ENCODE peak calls at places on chromosome 2, in eight cellular contexts. Q is GM23338, L is tibial artery, U is RWPE2, S is A549, D is fibroblast of lung, C is esophagus muscularis mucosa, V is cardiac muscle cell. F is an unnamed sample.
A peak's percentile ranks its signal among the peaks of the same experiment; 100 is the strongest.

GRCh38 chr2:75224636-75225094 is 25.3 kb upstream of the TACR1 start:
- DNase-seq in Q (no peak), L (no peak), U (no peak), S (no peak), D (peak; percentile 8), C (no peak), V (no peak), F (no peak)

GRCh38 chr2:108266218-108266617 is 22.5 kb upstream of the SULT1C2 start:
- DNase-seq in Q (no peak), L (no peak), U (no peak), S (peak; percentile 35), D (no peak), C (no peak), V (no peak), F (no peak)

GRCh38 chr2:23208339-23208738 is 176.6 kb upstream of the KLHL29 start:
- DNase-seq in Q (no peak), L (no peak), U (no peak), S (no peak), D (no peak), C (no peak), V (no peak), F (no peak)

GRCh38 chr2:64934530-64934929 is 54.7 kb upstream of the SLC1A4 start:
- DNase-seq in Q (no peak), L (no peak), U (no peak), S (no peak), D (no peak), C (no peak), V (no peak), F (no peak)

GRCh38 chr2:127641133-127641532 is 4.8 kb upstream of the GPR17 start:
- DNase-seq in Q (no peak), L (no peak), U (no peak), S (no peak), D (no peak), C (no peak), V (no peak), F (no peak)

GRCh38 chr2:105641389-105641811 is 103.3 kb upstream of the NCK2 start:
- DNase-seq in Q (no peak), L (no peak), U (no peak), S (no peak), D (no peak), C (peak; percentile 87), V (peak; percentile 31), F (no peak)

GRCh38 chr2:110888401-110888800 is 156.0 kb downstream of the ACOXL start:
- DNase-seq in Q (no peak), L (no peak), U (no peak), S (no peak), D (no peak), C (peak; percentile 24), V (no peak), F (no peak)

GRCh38 chr2:165699931-165700330 is 94.1 kb downstream of the GALNT3 start:
- DNase-seq in Q (no peak), L (no peak), U (no peak), S (no peak), D (no peak), C (no peak), V (no peak), F (no peak)

GRCh38 chr2:187360286-187360685 is 87.8 kb downstream of the CALCRL start:
- DNase-seq in Q (no peak), L (no peak), U (no peak), S (no peak), D (no peak), C (no peak), V (no peak), F (no peak)

GRCh38 chr2:227188292-227188691 is 23.9 kb downstream of the COL4A3 start:
- DNase-seq in Q (no peak), L (no peak), U (no peak), S (peak; percentile 30), D (no peak), C (peak; percentile 34), V (peak; percentile 70), F (no peak)

GRCh38 chr2:242001853-242002252 is 132.3 kb downstream of the RTP5 start:
- DNase-seq in Q (no peak), L (no peak), U (no peak), S (no peak), D (no peak), C (no peak), V (no peak), F (no peak)

GRCh38 chr2:199869653-199870052 is 18.7 kb upstream of the FTCDNL1 start:
- DNase-seq in Q (peak; percentile 40), L (no peak), U (no peak), S (no peak), D (no peak), C (no peak), V (no peak), F (no peak)

GRCh38 chr2:128494640-128495321 is 176.1 kb upstream of the HS6ST1 start:
- DNase-seq in Q (no peak), L (no peak), U (no peak), S (no peak), D (peak; percentile 2), C (no peak), V (peak; percentile 93), F (no peak)

GRCh38 chr2:220434365-220434764 is 806.9 kb downstream of the SLC4A3 start:
- DNase-seq in Q (no peak), L (no peak), U (no peak), S (peak; percentile 27), D (peak; percentile 87), C (no peak), V (peak; percentile 54), F (no peak)

GRCh38 chr2:8564475-8564874 is 117.4 kb upstream of the ID2 start:
- DNase-seq in Q (no peak), L (no peak), U (peak; percentile 22), S (no peak), D (no peak), C (no peak), V (no peak), F (no peak)

GRCh38 chr2:166365803-166366420 is 9.8 kb downstream of the SCN9A start:
- DNase-seq in Q (no peak), L (no peak), U (no peak), S (peak; percentile 24), D (no peak), C (no peak), V (peak; percentile 41), F (no peak)

DNA sequence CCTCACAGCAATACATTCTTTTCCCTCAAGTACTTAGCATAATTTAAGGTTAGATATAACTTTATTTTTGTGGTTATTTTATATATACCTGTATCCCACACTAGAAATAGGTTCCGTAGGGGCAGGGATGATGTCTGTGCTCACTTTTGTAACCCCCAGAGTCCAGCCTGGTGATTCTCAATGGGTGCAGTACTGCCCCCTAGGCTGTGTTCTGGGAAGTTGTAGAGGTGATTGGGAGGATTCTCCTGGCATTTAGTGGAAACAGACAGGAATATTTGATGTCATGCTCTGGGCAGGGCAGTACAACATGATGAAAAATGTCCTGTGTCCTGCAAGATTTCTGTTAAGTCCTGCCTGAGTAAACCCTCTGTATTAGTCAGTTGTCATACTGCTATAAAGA is 333.3 kb downstream of the PLCL1 start:
- DNase-seq in Q (peak; percentile 74), L (no peak), U (no peak), S (no peak), D (no peak), C (no peak), V (no peak), F (no peak)
- TF ChIP-seq CTCF in Q (peak; percentile 76), L (no peak), U (no peak), S (no peak), D (no peak), C (no peak), V (peak; percentile 21), F (no peak)

GRCh38 chr2:232503792-232504323 is 16.2 kb upstream of the ECEL1 start:
- DNase-seq in Q (no peak), L (no peak), U (no peak), S (no peak), D (no peak), C (no peak), V (no peak), F (no peak)

GRCh38 chr2:232501331-232501771 is 13.7 kb upstream of the ECEL1 start:
- DNase-seq in Q (no peak), L (no peak), U (no peak), S (no peak), D (no peak), C (no peak), V (no peak), F (no peak)

GRCh38 chr2:232502901-232503791 is 15.5 kb upstream of the ECEL1 start:
- DNase-seq in Q (peak; percentile 65), L (no peak), U (no peak), S (peak; percentile 46), D (peak; percentile 15), C (no peak), V (peak; percentile 45), F (no peak)

GRCh38 chr2:232501794-232502499 is 14.3 kb upstream of the ECEL1 start:
- DNase-seq in Q (no peak), L (no peak), U (no peak), S (no peak), D (no peak), C (no peak), V (no peak), F (no peak)

GRCh38 chr2:232502513-232502900 is 14.9 kb upstream of the ECEL1 start:
- DNase-seq in Q (peak; percentile 46), L (no peak), U (no peak), S (no peak), D (no peak), C (no peak), V (no peak), F (no peak)
- H3K4me3 ChIP-seq in Q (peak overlapping the region; percentile 72), L (peak overlapping the region; percentile 39), U (no peak overlapping the region), S (peak overlapping the region; percentile 43), D (no peak overlapping the region), C (peak overlapping the region; percentile 64), V (peak overlapping the region; percentile 30), F (no peak overlapping the region)

DNA sequence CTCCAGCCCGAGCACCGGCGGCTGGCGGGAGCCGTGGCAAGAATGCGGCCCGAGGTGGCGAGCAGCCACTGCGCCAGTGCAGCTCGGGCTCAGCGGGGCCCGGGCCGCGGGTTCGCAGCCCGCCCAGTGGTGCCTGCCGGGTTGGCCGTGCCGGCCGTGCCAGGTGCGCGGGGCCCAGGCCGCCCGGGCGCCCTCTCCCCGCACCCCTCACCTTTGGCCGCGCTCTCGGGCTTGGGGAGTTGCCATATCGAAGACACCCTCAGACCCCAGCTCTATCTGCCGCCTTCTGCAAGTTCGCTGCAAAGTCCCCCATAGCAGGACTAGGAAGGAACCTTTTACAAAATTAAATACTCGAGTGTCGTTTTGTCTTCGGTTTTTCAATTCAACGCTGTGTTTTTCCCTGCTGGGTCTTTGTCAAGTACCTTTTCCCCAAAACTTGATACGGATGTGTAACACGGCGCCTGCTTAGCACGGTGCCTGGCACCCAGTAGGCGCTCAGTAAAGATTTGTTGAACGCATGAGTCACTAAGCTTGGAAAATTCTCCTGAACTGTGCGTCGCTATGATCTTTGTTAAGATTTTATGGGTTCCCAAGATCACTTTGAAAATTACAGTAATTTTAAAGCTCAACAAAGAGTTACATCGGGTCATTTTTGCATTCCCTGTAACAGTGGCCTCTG is 657 bp downstream of the STRADB start:
- DNase-seq in Q (peak; percentile 80), L (no peak), U (no peak), S (no peak), D (peak; percentile 20), C (no peak), V (peak; percentile 19), F (no peak)
- H3K4me1 ChIP-seq in Q (peaks cover 5% of the 10 kb centered on the region), L (peaks cover 20% of the 10 kb centered on the region), U (no peaks in the 10 kb centered on the region), S (peaks cover 17% of the 10 kb centered on the region), D (no peaks in the 10 kb centered on the region), C (peaks cover 56% of the 10 kb centered on the region), V (peaks cover 19% of the 10 kb centered on the region), F (peaks cover 35% of the 10 kb centered on the region)

DNA sequence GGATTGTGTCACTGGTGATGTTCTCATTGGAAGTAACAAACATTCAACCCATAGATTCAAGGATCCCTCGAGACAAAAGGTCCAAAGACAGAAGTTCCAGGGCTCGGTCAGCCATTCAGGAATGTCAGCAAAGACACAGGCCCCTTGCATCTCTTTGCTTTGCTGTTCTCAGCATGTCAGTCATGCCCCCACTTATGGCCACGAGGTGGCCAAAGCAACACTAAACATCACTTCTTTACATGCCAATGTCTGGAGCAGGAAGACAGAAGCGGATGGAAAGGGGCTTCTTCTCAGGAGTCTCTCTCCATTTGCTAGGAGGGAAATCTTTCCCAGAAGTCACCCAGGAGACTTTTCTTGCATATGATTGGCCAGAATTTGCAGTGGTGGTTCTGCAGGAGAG is 191.6 kb upstream of the SP5 start:
- DNase-seq in Q (no peak), L (no peak), U (no peak), S (peak; percentile 9), D (no peak), C (no peak), V (no peak), F (no peak)
- TF ChIP-seq CTCF in Q (no peak), L (no peak), U (no peak), S (no peak), D (no peak), C (no peak), V (no peak), F (no peak)